ENCODE peak calls at places on chromosomes 2 and 18, in five cellular contexts. One of them, this sample, is unnamed.

GRCh38 chr18:4016391-4017049 is 438.6 kb downstream of the DLGAP1 start:
- DNase-seq in EH: peak; percentile 30
- DNase-seq in COR-L47: no peak
- DNase-seq in bronchial epithelial cell: no peak
- DNase-seq in WTC11: no peak
- DNase-seq in this sample: no peak

GRCh38 chr2:241224068-241224850 is 35.8 kb downstream of the ANO7 start:
- DNase-seq in EH: peak; percentile 82
- DNase-seq in COR-L47: no peak
- DNase-seq in bronchial epithelial cell: peak; percentile 25
- DNase-seq in WTC11: no peak
- DNase-seq in this sample: no peak

GRCh38 chr2:212197776-212198175 is 340.8 kb downstream of the ERBB4 start:
- DNase-seq in bronchial epithelial cell: no peak
- DNase-seq in COR-L47: no peak
- DNase-seq in WTC11: no peak
- DNase-seq in EH: no peak
- DNase-seq in this sample: no peak

GRCh38 chr2:197873293-197873701 is 68.9 kb downstream of the PLCL1 start:
- DNase-seq in WTC11: peak; percentile 19
- DNase-seq in bronchial epithelial cell: peak; percentile 18
- DNase-seq in COR-L47: no peak
- DNase-seq in EH: peak; percentile 87
- DNase-seq in this sample: no peak

GRCh38 chr2:46346719-46347118 is 49.5 kb downstream of the EPAS1 start:
- DNase-seq in WTC11: no peak
- DNase-seq in EH: no peak
- DNase-seq in bronchial epithelial cell: no peak
- DNase-seq in COR-L47: no peak
- DNase-seq in this sample: no peak

GRCh38 chr2:117958186-117958585 is 55.7 kb downstream of the CCDC93 start:
- DNase-seq in EH: peak; percentile 87
- DNase-seq in WTC11: no peak
- DNase-seq in bronchial epithelial cell: peak; percentile 81
- DNase-seq in COR-L47: no peak
- DNase-seq in this sample: no peak

GRCh38 chr2:239856620-239857285 is 168.4 kb downstream of the NDUFA10 start:
- DNase-seq in EH: no peak
- DNase-seq in COR-L47: no peak
- DNase-seq in WTC11: no peak
- DNase-seq in bronchial epithelial cell: no peak
- DNase-seq in this sample: no peak

GRCh38 chr2:85619617-85620016 is 3.6 kb downstream of the USP39 start:
- DNase-seq in bronchial epithelial cell: peak; percentile 35
- DNase-seq in WTC11: no peak
- DNase-seq in EH: no peak
- DNase-seq in COR-L47: no peak
- DNase-seq in this sample: no peak

GRCh38 chr2:240461471-240462072 is 26.1 kb downstream of the GPC1 start:
- DNase-seq in EH: no peak
- DNase-seq in bronchial epithelial cell: no peak
- DNase-seq in COR-L47: no peak
- DNase-seq in WTC11: peak; percentile 4
- DNase-seq in this sample: no peak

GRCh38 chr18:6776193-6776592 is 46.7 kb downstream of the ARHGAP28 start:
- DNase-seq in COR-L47: no peak
- DNase-seq in EH: peak; percentile 82
- DNase-seq in bronchial epithelial cell: no peak
- DNase-seq in WTC11: no peak
- DNase-seq in this sample: no peak

GRCh38 chr18:43681661-43682060 is 404.4 kb upstream of the SYT4 start:
- DNase-seq in WTC11: no peak
- DNase-seq in EH: peak; percentile 74
- DNase-seq in bronchial epithelial cell: no peak
- DNase-seq in COR-L47: no peak
- DNase-seq in this sample: no peak

GRCh38 chr2:239374896-239375277 is 25.9 kb downstream of the HDAC4 start:
- DNase-seq in bronchial epithelial cell: no peak
- DNase-seq in WTC11: no peak
- DNase-seq in COR-L47: no peak
- DNase-seq in EH: no peak
- DNase-seq in this sample: no peak

GRCh38 chr2:102806250-102806837 is 44.5 kb downstream of the TMEM182 start:
- DNase-seq in EH: peak; percentile 59
- DNase-seq in bronchial epithelial cell: peak; percentile 64
- DNase-seq in COR-L47: peak; percentile 44
- DNase-seq in WTC11: peak; percentile 81
- DNase-seq in this sample: peak; percentile 7

GRCh38 chr18:47990981-47991380 is 60.5 kb upstream of the SMAD2 start:
- DNase-seq in COR-L47: no peak
- DNase-seq in WTC11: no peak
- DNase-seq in EH: no peak
- DNase-seq in bronchial epithelial cell: no peak
- DNase-seq in this sample: no peak

GRCh38 chr2:120376101-120376500 is 30.2 kb downstream of the INHBB start:
- DNase-seq in EH: no peak
- DNase-seq in WTC11: no peak
- DNase-seq in bronchial epithelial cell: no peak
- DNase-seq in COR-L47: no peak
- DNase-seq in this sample: no peak

GRCh38 chr2:28665041-28665704 is 86.5 kb upstream of the PPP1CB start:
- DNase-seq in bronchial epithelial cell: peak; percentile 33
- DNase-seq in WTC11: no peak
- DNase-seq in EH: peak; percentile 78
- DNase-seq in COR-L47: no peak
- DNase-seq in this sample: no peak

GRCh38 chr2:10397297-10397875 is 50.7 kb downstream of the ODC1 start:
- DNase-seq in bronchial epithelial cell: no peak
- DNase-seq in COR-L47: no peak
- DNase-seq in WTC11: no peak
- DNase-seq in EH: no peak
- DNase-seq in this sample: no peak

GRCh38 chr2:151907286-151907932 is 79.2 kb upstream of the ARL5A start:
- DNase-seq in COR-L47: no peak
- DNase-seq in EH: no peak
- DNase-seq in WTC11: no peak
- DNase-seq in bronchial epithelial cell: no peak
- DNase-seq in this sample: no peak

GRCh38 chr18:48335829-48336228 is 73.4 kb downstream of the ZBTB7C start:
- DNase-seq in bronchial epithelial cell: no peak
- DNase-seq in COR-L47: no peak
- DNase-seq in EH: no peak
- DNase-seq in WTC11: no peak
- DNase-seq in this sample: no peak

This sample was measured in NCI-H1092.